ENCODE peak calls at places on chromosomes 1 and 21, in four cellular contexts. I is GM13976, C is RPMI8226, G is fibroblast of mammary gland. N is an unnamed sample.

GRCh38 chr1:215845224-215845902 is 278.3 kb downstream of the KCTD3 start:
- DNase-seq in C (no peak), I (no peak), G (peak), N (no peak)

GRCh38 chr1:201229771-201230635 is 39.4 kb downstream of the IGFN1 start:
- DNase-seq in I (no peak), C (no peak), G (peak), N (no peak)

GRCh38 chr1:106498238-106498637 is 558.2 kb upstream of the PRMT6 start:
- DNase-seq in I (no peak), C (no peak), G (no peak), N (no peak)

GRCh38 chr1:119743776-119744597 is 24.7 kb downstream of the HMGCS2 start:
- DNase-seq in G (peak), I (peak), C (peak), N (peak)

GRCh38 chr1:59057801-59058200 is 239.1 kb upstream of the FGGY start:
- DNase-seq in G (peak), C (no peak), I (no peak), N (no peak)

GRCh38 chr1:9844746-9845145 is 21.0 kb upstream of the CLSTN1 start:
- DNase-seq in C (no peak), G (no peak), I (no peak), N (no peak)

GRCh38 chr1:113903496-113904291 is 905 bp downstream of the AP4B1 start:
- DNase-seq in C (no peak), I (no peak), G (no peak), N (no peak)

GRCh38 chr1:95098196-95098595 is 19.0 kb upstream of the TLCD4 start:
- DNase-seq in C (no peak), G (no peak), I (no peak), N (no peak)

GRCh38 chr21:18069875-18070274 is 174.8 kb upstream of the CHODL start:
- DNase-seq in C (no peak), I (no peak), G (no peak), N (no peak)

GRCh38 chr1:114154963-114155322 is 1.3 kb upstream of the SYT6 start:
- DNase-seq in C (no peak), G (peak), I (no peak), N (no peak)

GRCh38 chr21:35102488-35103407 is 53.6 kb upstream of the RUNX1 start:
- DNase-seq in I (peak), G (no peak), C (peak), N (no peak)

GRCh38 chr21:42049578-42050430 is 21.3 kb upstream of the UMODL1 start:
- DNase-seq in I (no peak), G (no peak), C (no peak), N (no peak)

GRCh38 chr1:14190508-14190907 is 408.0 kb upstream of the KAZN start:
- DNase-seq in I (no peak), G (peak), C (no peak), N (no peak)

GRCh38 chr1:118151312-118151937 is 33.6 kb downstream of the SPAG17 start:
- DNase-seq in G (peak), C (peak), I (no peak), N (no peak)

GRCh38 chr1:225063722-225064121 is 134.2 kb downstream of the DNAH14 start:
- DNase-seq in I (no peak), C (no peak), G (no peak), N (no peak)

GRCh38 chr21:8990326-8991087 is 1530.9 kb upstream of the TPTE start:
- DNase-seq in G (no peak), I (no peak), C (no peak), N (no peak)

GRCh38 chr1:153627797-153628626 is at the start of gene S100A1:
- DNase-seq in C (peak), I (no peak), G (no peak), N (no peak)

GRCh38 chr1:117795792-117796191 is 133.6 kb downstream of the GDAP2 start:
- DNase-seq in G (no peak), C (no peak), I (no peak), N (no peak)

GRCh38 chr1:232704256-232704655 is 74.3 kb upstream of the SIPA1L2 start:
- DNase-seq in G (no peak), I (no peak), C (no peak), N (no peak)

GRCh38 chr1:186482661-186483255 is 21.8 kb upstream of the PDC start:
- DNase-seq in G (peak), C (peak), I (peak), N (no peak)

GRCh38 chr1:10941891-10942541 is 70.4 kb upstream of the TARDBP start:
- DNase-seq in I (peak), G (peak), C (peak), N (peak)

GRCh38 chr1:112954059-112954458 is 1.9 kb downstream of the SLC16A1 start:
- DNase-seq in G (no peak), I (no peak), C (no peak), N (no peak)

GRCh38 chr1:248841702-248842395 is 3.8 kb downstream of the ZNF672 start:
- DNase-seq in I (no peak), C (peak), G (peak), N (no peak)

GRCh38 chr1:145849356-145850165 is 4.1 kb downstream of the NUDT17 start:
- DNase-seq in C (no peak), G (peak), I (no peak), N (no peak)

GRCh38 chr1:18635833-18636671 is 5.4 kb downstream of the PAX7 start:
- DNase-seq in C (peak), G (peak), I (no peak), N (no peak)

GRCh38 chr1:68503085-68503484 is 6.2 kb upstream of the DEPDC1 start:
- DNase-seq in C (no peak), G (no peak), I (no peak), N (no peak)

GRCh38 chr1:88104234-88104633 is 579.8 kb upstream of the PKN2 start:
- DNase-seq in C (no peak), G (peak), I (no peak), N (no peak)

GRCh38 chr1:205294175-205294913 is 27.2 kb downstream of the NUAK2 start:
- DNase-seq in G (peak), C (no peak), I (no peak), N (no peak)

GRCh38 chr1:5686925-5687706 is 305.1 kb downstream of the NPHP4 start:
- DNase-seq in C (no peak), I (no peak), G (no peak), N (no peak)

GRCh38 chr1:119959836-119960235 is 63.5 kb upstream of the ADAM30 start:
- DNase-seq in I (no peak), G (no peak), C (no peak), N (no peak)

GRCh38 chr1:152169356-152170025 is 10.5 kb upstream of the RPTN start:
- DNase-seq in C (peak), G (no peak), I (no peak), N (no peak)

GRCh38 chr1:25748531-25749205 is 51.3 kb upstream of the SELENON start:
- DNase-seq in G (no peak), I (no peak), C (no peak), N (no peak)

GRCh38 chr1:51551848-51552296 is 32.8 kb upstream of the EPS15 start:
- DNase-seq in I (peak), C (no peak), G (no peak), N (no peak)

GRCh38 chr1:86239490-86239889 is 82.9 kb upstream of the COL24A1 start:
- DNase-seq in I (no peak), C (no peak), G (no peak), N (no peak)

GRCh38 chr1:230385173-230385480 is 41.0 kb downstream of the PGBD5 start:
- DNase-seq in G (no peak), I (no peak), C (no peak), N (no peak)

GRCh38 chr1:151288502-151288901 is 6.4 kb downstream of the ZNF687 start:
- DNase-seq in I (no peak), C (no peak), G (no peak), N (no peak)

GRCh38 chr1:117861694-117862093 is 67.7 kb downstream of the GDAP2 start:
- DNase-seq in C (no peak), I (no peak), G (no peak), N (no peak)

GRCh38 chr1:53556657-53557227 is 97.5 kb downstream of the DMRTB1 start:
- DNase-seq in C (no peak), G (no peak), I (no peak), N (no peak)

N was measured in D721Med.